ENCODE peak calls at places on chromosomes 12 and 14, in eight cellular contexts. Z, X, R, E, Y, F, U and A are unnamed samples.

GRCh38 chr12:116492703-116493324 is 66.4 kb upstream of the MAP1LC3B2 start:
- DNase-seq in F (no peak), U (no peak), E (peak), X (no peak), Z (peak), R (no peak), Y (peak), A (no peak)

GRCh38 chr12:14828896-14829295 is 14.4 kb downstream of the ART4 start:
- DNase-seq in R (no peak), Z (no peak), E (no peak), F (no peak), Y (no peak), U (no peak), X (peak), A (no peak)

GRCh38 chr12:117552971-117553370 is 191.5 kb upstream of the NOS1 start:
- DNase-seq in E (no peak), F (no peak), Z (peak), U (no peak), X (peak), Y (no peak), R (no peak), A (no peak)

GRCh38 chr12:7781274-7781673 is 7.9 kb upstream of the NANOG start:
- DNase-seq in R (no peak), Z (no peak), X (no peak), Y (no peak), E (no peak), U (no peak), F (no peak), A (no peak)

GRCh38 chr14:31902002-31902401 is 175.1 kb upstream of the ARHGAP5 start:
- DNase-seq in Y (no peak), U (no peak), X (no peak), Z (no peak), E (no peak), R (no peak), F (no peak), A (no peak)

GRCh38 chr12:108879615-108880254 is at the start of gene DAO:
- DNase-seq in Z (no peak), E (no peak), R (no peak), F (no peak), Y (no peak), X (no peak), U (no peak), A (no peak)

GRCh38 chr12:51792417-51792816 is 56.1 kb downstream of the FIGNL2 start:
- DNase-seq in R (no peak), X (no peak), F (no peak), E (no peak), Z (no peak), U (no peak), Y (no peak), A (no peak)

GRCh38 chr12:5461966-5462365 is 30.1 kb downstream of the NTF3 start:
- DNase-seq in E (no peak), X (no peak), F (no peak), R (no peak), U (no peak), Z (no peak), Y (no peak), A (no peak)

GRCh38 chr12:47721431-47721973 is 3.8 kb downstream of the ENDOU start:
- DNase-seq in U (no peak), X (no peak), Y (no peak), R (no peak), E (no peak), F (no peak), Z (no peak), A (no peak)

GRCh38 chr14:85528080-85528881 is 1.7 kb upstream of the FLRT2 start:
- DNase-seq in Z (no peak), Y (peak), F (peak), R (no peak), X (peak), E (peak), U (no peak), A (no peak)

GRCh38 chr12:55974308-55974724 is 438 bp downstream of the RAB5B start:
- DNase-seq in Z (peak), R (no peak), F (no peak), E (no peak), U (no peak), Y (no peak), X (no peak), A (peak)

GRCh38 chr14:105929327-105930081 is 403.1 kb downstream of the TMEM121 start:
- DNase-seq in E (peak), F (no peak), Z (no peak), X (no peak), U (no peak), Y (no peak), R (no peak), A (no peak)